ENCODE peak calls at places on chromosomes 13 and 19, in seven cellular contexts. One of them, this sample, is unnamed.

GRCh38 chr19:32966750-32967149 is 5.0 kb downstream of the CEP89 start:
- DNase-seq in iris pigment epithelial cell: no peak
- DNase-seq in stimulated activated naive B cell treated with anti-CD40 and anti-IgM and Interleukin-4, amounts not matched to agents 10 μg/mL and 1 μg/mL and 100 μg/mL, for 72 hours: no peak
- DNase-seq in T-helper 2 cell: no peak
- DNase-seq in NCI-H2171: no peak
- DNase-seq in fibroblast of pulmonary artery: no peak
- DNase-seq in neural progenitor cell: no peak
- DNase-seq in this sample: no peak

GRCh38 chr19:49387936-49388372 is at the start of gene KASH5:
- DNase-seq in T-helper 2 cell: peak; percentile 69
- DNase-seq in neural progenitor cell: no peak
- DNase-seq in fibroblast of pulmonary artery: peak; percentile 41
- DNase-seq in NCI-H2171: no peak
- DNase-seq in stimulated activated naive B cell treated with anti-CD40 and anti-IgM and Interleukin-4, amounts not matched to agents 10 μg/mL and 1 μg/mL and 100 μg/mL, for 72 hours: peak; percentile 60
- DNase-seq in iris pigment epithelial cell: peak; percentile 29
- DNase-seq in this sample: no peak

GRCh38 chr13:44313674-44314073 is 60.0 kb upstream of the SERP2 start:
- DNase-seq in T-helper 2 cell: no peak
- DNase-seq in NCI-H2171: no peak
- DNase-seq in neural progenitor cell: no peak
- DNase-seq in iris pigment epithelial cell: peak; percentile 87
- DNase-seq in fibroblast of pulmonary artery: peak; percentile 63
- DNase-seq in stimulated activated naive B cell treated with anti-CD40 and anti-IgM and Interleukin-4, amounts not matched to agents 10 μg/mL and 1 μg/mL and 100 μg/mL, for 72 hours: no peak
- DNase-seq in this sample: no peak

GRCh38 chr19:50932018-50932689 is 20.7 kb downstream of the KLK5 start:
- DNase-seq in NCI-H2171: no peak
- DNase-seq in stimulated activated naive B cell treated with anti-CD40 and anti-IgM and Interleukin-4, amounts not matched to agents 10 μg/mL and 1 μg/mL and 100 μg/mL, for 72 hours: no peak
- DNase-seq in T-helper 2 cell: no peak
- DNase-seq in iris pigment epithelial cell: no peak
- DNase-seq in fibroblast of pulmonary artery: no peak
- DNase-seq in neural progenitor cell: no peak
- DNase-seq in this sample: no peak

GRCh38 chr13:98313023-98313937 is 136.2 kb upstream of the RNF113B start:
- DNase-seq in NCI-H2171: no peak
- DNase-seq in fibroblast of pulmonary artery: no peak
- DNase-seq in T-helper 2 cell: no peak
- DNase-seq in stimulated activated naive B cell treated with anti-CD40 and anti-IgM and Interleukin-4, amounts not matched to agents 10 μg/mL and 1 μg/mL and 100 μg/mL, for 72 hours: no peak
- DNase-seq in iris pigment epithelial cell: no peak
- DNase-seq in neural progenitor cell: no peak
- DNase-seq in this sample: no peak

GRCh38 chr13:26946675-26947342 is 186.2 kb upstream of the GPR12 start:
- DNase-seq in NCI-H2171: peak; percentile 30
- DNase-seq in T-helper 2 cell: no peak
- DNase-seq in iris pigment epithelial cell: peak; percentile 54
- DNase-seq in stimulated activated naive B cell treated with anti-CD40 and anti-IgM and Interleukin-4, amounts not matched to agents 10 μg/mL and 1 μg/mL and 100 μg/mL, for 72 hours: no peak
- DNase-seq in fibroblast of pulmonary artery: peak; percentile 83
- DNase-seq in neural progenitor cell: peak; percentile 75
- DNase-seq in this sample: peak; percentile 49

GRCh38 chr13:21051675-21052074 is 9.7 kb downstream of the LATS2 start:
- DNase-seq in iris pigment epithelial cell: no peak
- DNase-seq in neural progenitor cell: no peak
- DNase-seq in T-helper 2 cell: no peak
- DNase-seq in stimulated activated naive B cell treated with anti-CD40 and anti-IgM and Interleukin-4, amounts not matched to agents 10 μg/mL and 1 μg/mL and 100 μg/mL, for 72 hours: no peak
- DNase-seq in fibroblast of pulmonary artery: no peak
- DNase-seq in NCI-H2171: no peak
- DNase-seq in this sample: no peak

GRCh38 chr19:756232-756631 is 5.3 kb downstream of the MISP start:
- DNase-seq in NCI-H2171: no peak
- DNase-seq in fibroblast of pulmonary artery: peak; percentile 35
- DNase-seq in stimulated activated naive B cell treated with anti-CD40 and anti-IgM and Interleukin-4, amounts not matched to agents 10 μg/mL and 1 μg/mL and 100 μg/mL, for 72 hours: no peak
- DNase-seq in iris pigment epithelial cell: peak; percentile 66
- DNase-seq in T-helper 2 cell: no peak
- DNase-seq in neural progenitor cell: no peak
- DNase-seq in this sample: peak; percentile 50

GRCh38 chr13:106286811-106287210 is 248.7 kb downstream of the EFNB2 start:
- DNase-seq in iris pigment epithelial cell: peak; percentile 25
- DNase-seq in NCI-H2171: no peak
- DNase-seq in T-helper 2 cell: no peak
- DNase-seq in neural progenitor cell: peak; percentile 42
- DNase-seq in stimulated activated naive B cell treated with anti-CD40 and anti-IgM and Interleukin-4, amounts not matched to agents 10 μg/mL and 1 μg/mL and 100 μg/mL, for 72 hours: no peak
- DNase-seq in fibroblast of pulmonary artery: no peak
- DNase-seq in this sample: no peak

GRCh38 chr13:38954844-38955243 is 35.8 kb downstream of the STOML3 start:
- DNase-seq in stimulated activated naive B cell treated with anti-CD40 and anti-IgM and Interleukin-4, amounts not matched to agents 10 μg/mL and 1 μg/mL and 100 μg/mL, for 72 hours: no peak
- DNase-seq in NCI-H2171: no peak
- DNase-seq in T-helper 2 cell: no peak
- DNase-seq in neural progenitor cell: no peak
- DNase-seq in fibroblast of pulmonary artery: no peak
- DNase-seq in iris pigment epithelial cell: no peak
- DNase-seq in this sample: no peak

GRCh38 chr19:843180-843835 is 2.5 kb downstream of the PRTN3 start:
- DNase-seq in fibroblast of pulmonary artery: no peak
- DNase-seq in neural progenitor cell: peak; percentile 79
- DNase-seq in stimulated activated naive B cell treated with anti-CD40 and anti-IgM and Interleukin-4, amounts not matched to agents 10 μg/mL and 1 μg/mL and 100 μg/mL, for 72 hours: no peak
- DNase-seq in T-helper 2 cell: no peak
- DNase-seq in iris pigment epithelial cell: no peak
- DNase-seq in NCI-H2171: no peak
- DNase-seq in this sample: no peak

GRCh38 chr13:80877944-80878241 is 537.0 kb upstream of the SPRY2 start:
- DNase-seq in neural progenitor cell: no peak
- DNase-seq in NCI-H2171: no peak
- DNase-seq in iris pigment epithelial cell: no peak
- DNase-seq in T-helper 2 cell: no peak
- DNase-seq in stimulated activated naive B cell treated with anti-CD40 and anti-IgM and Interleukin-4, amounts not matched to agents 10 μg/mL and 1 μg/mL and 100 μg/mL, for 72 hours: no peak
- DNase-seq in fibroblast of pulmonary artery: no peak
- DNase-seq in this sample: no peak

GRCh38 chr19:55258476-55258827 is 365 bp downstream of the PPP6R1 start:
- DNase-seq in stimulated activated naive B cell treated with anti-CD40 and anti-IgM and Interleukin-4, amounts not matched to agents 10 μg/mL and 1 μg/mL and 100 μg/mL, for 72 hours: peak; percentile 38
- DNase-seq in NCI-H2171: peak; percentile 1
- DNase-seq in T-helper 2 cell: peak; percentile 23
- DNase-seq in iris pigment epithelial cell: peak; percentile 7
- DNase-seq in neural progenitor cell: peak; percentile 42
- DNase-seq in fibroblast of pulmonary artery: peak; percentile 15
- DNase-seq in this sample: peak; percentile 68

GRCh38 chr19:43765109-43765876 is 10.5 kb upstream of the SMG9 start:
- DNase-seq in T-helper 2 cell: peak; percentile 79
- DNase-seq in NCI-H2171: no peak
- DNase-seq in fibroblast of pulmonary artery: peak; percentile 89
- DNase-seq in neural progenitor cell: no peak
- DNase-seq in iris pigment epithelial cell: peak; percentile 98
- DNase-seq in stimulated activated naive B cell treated with anti-CD40 and anti-IgM and Interleukin-4, amounts not matched to agents 10 μg/mL and 1 μg/mL and 100 μg/mL, for 72 hours: peak; percentile 84
- DNase-seq in this sample: peak; percentile 90

GRCh38 chr13:29539866-29540265 is 55.6 kb downstream of the SLC7A1 start:
- DNase-seq in stimulated activated naive B cell treated with anti-CD40 and anti-IgM and Interleukin-4, amounts not matched to agents 10 μg/mL and 1 μg/mL and 100 μg/mL, for 72 hours: no peak
- DNase-seq in T-helper 2 cell: no peak
- DNase-seq in fibroblast of pulmonary artery: no peak
- DNase-seq in NCI-H2171: no peak
- DNase-seq in neural progenitor cell: no peak
- DNase-seq in iris pigment epithelial cell: no peak
- DNase-seq in this sample: no peak

GRCh38 chr13:112928958-112929777 is 39.8 kb upstream of the MCF2L start:
- DNase-seq in iris pigment epithelial cell: peak; percentile 10
- DNase-seq in NCI-H2171: no peak
- DNase-seq in T-helper 2 cell: no peak
- DNase-seq in fibroblast of pulmonary artery: peak; percentile 48
- DNase-seq in stimulated activated naive B cell treated with anti-CD40 and anti-IgM and Interleukin-4, amounts not matched to agents 10 μg/mL and 1 μg/mL and 100 μg/mL, for 72 hours: no peak
- DNase-seq in neural progenitor cell: no peak
- DNase-seq in this sample: peak; percentile 50

GRCh38 chr19:40718774-40719391 is 2.0 kb downstream of the ITPKC start:
- DNase-seq in T-helper 2 cell: no peak
- DNase-seq in neural progenitor cell: peak; percentile 46
- DNase-seq in fibroblast of pulmonary artery: peak; percentile 39
- DNase-seq in stimulated activated naive B cell treated with anti-CD40 and anti-IgM and Interleukin-4, amounts not matched to agents 10 μg/mL and 1 μg/mL and 100 μg/mL, for 72 hours: no peak
- DNase-seq in iris pigment epithelial cell: peak; percentile 60
- DNase-seq in NCI-H2171: peak; percentile 15
- DNase-seq in this sample: peak; percentile 74

GRCh38 chr19:33767898-33768413 is 28.7 kb upstream of the KCTD15 start:
- DNase-seq in iris pigment epithelial cell: peak; percentile 20
- DNase-seq in neural progenitor cell: peak; percentile 92
- DNase-seq in fibroblast of pulmonary artery: peak; percentile 30
- DNase-seq in NCI-H2171: no peak
- DNase-seq in stimulated activated naive B cell treated with anti-CD40 and anti-IgM and Interleukin-4, amounts not matched to agents 10 μg/mL and 1 μg/mL and 100 μg/mL, for 72 hours: no peak
- DNase-seq in T-helper 2 cell: no peak
- DNase-seq in this sample: peak; percentile 49

GRCh38 chr13:29937379-29937778 is 87.0 kb upstream of the UBL3 start:
- DNase-seq in T-helper 2 cell: no peak
- DNase-seq in neural progenitor cell: no peak
- DNase-seq in iris pigment epithelial cell: no peak
- DNase-seq in stimulated activated naive B cell treated with anti-CD40 and anti-IgM and Interleukin-4, amounts not matched to agents 10 μg/mL and 1 μg/mL and 100 μg/mL, for 72 hours: no peak
- DNase-seq in fibroblast of pulmonary artery: no peak
- DNase-seq in NCI-H2171: no peak
- DNase-seq in this sample: no peak

GRCh38 chr19:3470500-3471128 is 9.7 kb downstream of the SMIM24 start:
- DNase-seq in stimulated activated naive B cell treated with anti-CD40 and anti-IgM and Interleukin-4, amounts not matched to agents 10 μg/mL and 1 μg/mL and 100 μg/mL, for 72 hours: no peak
- DNase-seq in fibroblast of pulmonary artery: no peak
- DNase-seq in NCI-H2171: no peak
- DNase-seq in T-helper 2 cell: no peak
- DNase-seq in iris pigment epithelial cell: no peak
- DNase-seq in neural progenitor cell: no peak
- DNase-seq in this sample: no peak

GRCh38 chr19:33275933-33276619 is 26.3 kb downstream of the CEBPA start:
- DNase-seq in fibroblast of pulmonary artery: no peak
- DNase-seq in T-helper 2 cell: no peak
- DNase-seq in NCI-H2171: no peak
- DNase-seq in neural progenitor cell: no peak
- DNase-seq in stimulated activated naive B cell treated with anti-CD40 and anti-IgM and Interleukin-4, amounts not matched to agents 10 μg/mL and 1 μg/mL and 100 μg/mL, for 72 hours: no peak
- DNase-seq in iris pigment epithelial cell: no peak
- DNase-seq in this sample: no peak